ENCODE peak calls at places on chromosomes 13 and 19, in five cellular contexts. F is tibial artery, T is AG10803, K is upper lobe of right lung, C is HEK293T. G is an unnamed sample.

GRCh38 chr13:33236021-33236420 is 49.5 kb downstream of the STARD13 start:
- DNase-seq in T (peak), C (no peak), F (no peak), K (no peak), G (no peak)

GRCh38 chr13:46035066-46035465 is 17.5 kb downstream of the ZC3H13 start:
- DNase-seq in T (no peak), C (no peak), K (no peak), F (no peak), G (no peak)

GRCh38 chr19:8641908-8642547 is 11.6 kb downstream of the NFILZ start:
- DNase-seq in C (peak), T (peak), F (no peak), K (no peak), G (no peak)

GRCh38 chr13:65936249-65936648 is 1293.9 kb downstream of the PCDH9 start:
- DNase-seq in T (no peak), C (no peak), K (no peak), F (no peak), G (no peak)

GRCh38 chr19:53158119-53158656 is 665 bp downstream of the ZNF347 start:
- DNase-seq in F (peak), T (peak), K (peak), C (no peak), G (no peak)

GRCh38 chr19:33498391-33499000 is 23.1 kb downstream of the PEPD start:
- DNase-seq in K (no peak), T (no peak), F (no peak), C (no peak), G (no peak)

GRCh38 chr13:21014139-21014665 is 47.2 kb downstream of the LATS2 start:
- DNase-seq in C (no peak), T (no peak), F (peak), K (peak), G (no peak)

GRCh38 chr19:53880716-53881481 is 1.1 kb upstream of the PRKCG start:
- DNase-seq in T (no peak), F (no peak), K (no peak), C (no peak), G (peak)

GRCh38 chr13:31477961-31478360 is 261.4 kb upstream of the RXFP2 start:
- DNase-seq in T (peak), C (no peak), F (no peak), K (no peak), G (no peak)